ENCODE peak calls at places on chromosome 13, in ten cellular contexts. One of them, this sample, is unnamed.

GRCh38 chr13:35700661-35701060 is 224.2 kb upstream of the MAB21L1 start:
- DNase-seq in tibial nerve: no peak
- DNase-seq in left ventricle myocardium inferior: no peak
- DNase-seq in neural progenitor cell: no peak
- DNase-seq in astrocyte: peak; percentile 74
- DNase-seq in sigmoid colon: no peak
- DNase-seq in ovary: no peak
- DNase-seq in A673: no peak
- DNase-seq in spleen: no peak
- DNase-seq in transverse colon: no peak
- DNase-seq in this sample: no peak

GRCh38 chr13:109700176-109700575 is 86.2 kb downstream of the IRS2 start:
- DNase-seq in spleen: no peak
- DNase-seq in tibial nerve: peak; percentile 48
- DNase-seq in left ventricle myocardium inferior: peak; percentile 83
- DNase-seq in astrocyte: peak; percentile 68
- DNase-seq in sigmoid colon: peak; percentile 84
- DNase-seq in ovary: peak; percentile 28
- DNase-seq in transverse colon: peak; percentile 91
- DNase-seq in neural progenitor cell: no peak
- DNase-seq in A673: peak; percentile 97
- DNase-seq in this sample: peak; percentile 46

GRCh38 chr13:113792821-113793717 is 34.0 kb downstream of the TMEM255B start:
- DNase-seq in astrocyte: no peak
- DNase-seq in spleen: peak; percentile 69
- DNase-seq in sigmoid colon: no peak
- DNase-seq in transverse colon: peak; percentile 25
- DNase-seq in left ventricle myocardium inferior: no peak
- DNase-seq in tibial nerve: no peak
- DNase-seq in A673: no peak
- DNase-seq in ovary: no peak
- DNase-seq in neural progenitor cell: no peak
- DNase-seq in this sample: no peak

GRCh38 chr13:48334534-48335127 is 31.1 kb downstream of the RB1 start:
- DNase-seq in tibial nerve: no peak
- DNase-seq in A673: peak; percentile 47
- DNase-seq in ovary: no peak
- DNase-seq in sigmoid colon: no peak
- DNase-seq in transverse colon: no peak
- DNase-seq in spleen: no peak
- DNase-seq in neural progenitor cell: peak; percentile 31
- DNase-seq in astrocyte: peak; percentile 21
- DNase-seq in left ventricle myocardium inferior: no peak
- DNase-seq in this sample: no peak

GRCh38 chr13:73661687-73662425 is 472.3 kb downstream of the KLF12 start:
- DNase-seq in neural progenitor cell: no peak
- DNase-seq in spleen: no peak
- DNase-seq in left ventricle myocardium inferior: no peak
- DNase-seq in ovary: no peak
- DNase-seq in tibial nerve: no peak
- DNase-seq in astrocyte: no peak
- DNase-seq in sigmoid colon: no peak
- DNase-seq in transverse colon: no peak
- DNase-seq in A673: no peak
- DNase-seq in this sample: no peak

GRCh38 chr13:109180905-109181425 is 551.6 kb downstream of the MYO16 start:
- DNase-seq in spleen: no peak
- DNase-seq in ovary: no peak
- DNase-seq in astrocyte: peak; percentile 95
- DNase-seq in transverse colon: no peak
- DNase-seq in sigmoid colon: no peak
- DNase-seq in A673: peak; percentile 79
- DNase-seq in left ventricle myocardium inferior: no peak
- DNase-seq in tibial nerve: no peak
- DNase-seq in neural progenitor cell: no peak
- DNase-seq in this sample: no peak

GRCh38 chr13:86282450-86282849 is 483.2 kb upstream of the SLITRK6 start:
- DNase-seq in A673: no peak
- DNase-seq in left ventricle myocardium inferior: no peak
- DNase-seq in astrocyte: peak; percentile 55
- DNase-seq in neural progenitor cell: no peak
- DNase-seq in sigmoid colon: no peak
- DNase-seq in tibial nerve: no peak
- DNase-seq in transverse colon: no peak
- DNase-seq in spleen: no peak
- DNase-seq in ovary: no peak
- DNase-seq in this sample: no peak

GRCh38 chr13:52455677-52456041 is 381 bp downstream of the CKAP2 start:
- DNase-seq in sigmoid colon: peak; percentile 83
- DNase-seq in tibial nerve: peak; percentile 15
- DNase-seq in spleen: peak; percentile 94
- DNase-seq in neural progenitor cell: peak; percentile 96
- DNase-seq in A673: peak; percentile 83
- DNase-seq in astrocyte: no peak
- DNase-seq in left ventricle myocardium inferior: peak; percentile 65
- DNase-seq in transverse colon: peak; percentile 77
- DNase-seq in ovary: peak; percentile 58
- DNase-seq in this sample: peak; percentile 75

GRCh38 chr13:51179432-51179971 is 42.7 kb upstream of the FAM124A start:
- DNase-seq in tibial nerve: no peak
- DNase-seq in A673: no peak
- DNase-seq in astrocyte: no peak
- DNase-seq in sigmoid colon: no peak
- DNase-seq in spleen: no peak
- DNase-seq in transverse colon: no peak
- DNase-seq in neural progenitor cell: no peak
- DNase-seq in left ventricle myocardium inferior: no peak
- DNase-seq in ovary: no peak
- DNase-seq in this sample: no peak

GRCh38 chr13:51175639-51176038 is 46.6 kb upstream of the FAM124A start:
- DNase-seq in spleen: no peak
- DNase-seq in neural progenitor cell: no peak
- DNase-seq in transverse colon: no peak
- DNase-seq in ovary: no peak
- DNase-seq in astrocyte: no peak
- DNase-seq in left ventricle myocardium inferior: no peak
- DNase-seq in tibial nerve: no peak
- DNase-seq in sigmoid colon: no peak
- DNase-seq in A673: no peak
- DNase-seq in this sample: no peak

GRCh38 chr13:51180853-51181511 is 41.2 kb upstream of the FAM124A start:
- DNase-seq in sigmoid colon: no peak
- DNase-seq in tibial nerve: no peak
- DNase-seq in ovary: no peak
- DNase-seq in neural progenitor cell: no peak
- DNase-seq in A673: no peak
- DNase-seq in left ventricle myocardium inferior: no peak
- DNase-seq in transverse colon: no peak
- DNase-seq in astrocyte: no peak
- DNase-seq in spleen: no peak
- DNase-seq in this sample: no peak

GRCh38 chr13:51177188-51177587 is 45.0 kb upstream of the FAM124A start:
- DNase-seq in neural progenitor cell: no peak
- DNase-seq in transverse colon: no peak
- DNase-seq in A673: no peak
- DNase-seq in ovary: no peak
- DNase-seq in sigmoid colon: no peak
- DNase-seq in tibial nerve: no peak
- DNase-seq in astrocyte: no peak
- DNase-seq in spleen: no peak
- DNase-seq in left ventricle myocardium inferior: no peak
- DNase-seq in this sample: no peak

DNA sequence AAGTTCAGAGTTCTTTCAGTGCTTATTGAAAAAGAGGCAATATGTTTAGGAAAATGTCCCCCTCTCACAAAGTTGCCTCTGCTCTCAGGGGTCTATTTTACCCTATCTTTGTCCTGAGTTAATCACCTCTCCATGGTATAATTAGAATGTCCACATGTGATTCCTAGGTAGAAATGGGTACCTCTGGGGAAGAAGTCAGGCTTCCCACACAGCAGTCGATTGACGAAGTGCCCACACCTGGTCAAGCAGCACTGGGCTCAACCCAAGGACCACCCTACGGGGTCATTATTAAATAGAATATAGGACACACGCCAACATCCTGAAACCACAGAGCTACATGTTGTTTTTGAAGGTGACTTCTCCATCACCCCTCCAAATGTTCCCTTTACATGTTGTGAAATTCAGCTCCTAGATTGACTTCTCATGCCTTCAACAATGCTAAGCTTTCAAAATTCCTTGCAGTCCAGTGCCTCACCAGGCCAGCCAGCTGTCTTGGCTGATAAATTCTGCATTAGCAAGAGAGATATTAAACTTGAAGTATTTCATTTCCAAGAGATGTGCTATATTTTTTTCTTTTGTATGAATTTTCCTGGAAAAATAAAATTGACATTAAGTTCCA is 43.6 kb upstream of the FAM124A start:
- DNase-seq in astrocyte: no peak
- DNase-seq in transverse colon: no peak
- DNase-seq in left ventricle myocardium inferior: no peak
- DNase-seq in sigmoid colon: no peak
- DNase-seq in neural progenitor cell: no peak
- DNase-seq in ovary: no peak
- DNase-seq in A673: no peak
- DNase-seq in tibial nerve: no peak
- DNase-seq in spleen: no peak
- DNase-seq in this sample: no peak
- H3K27ac ChIP-seq in astrocyte: no peak overlapping the region
- H3K27ac ChIP-seq in transverse colon: no peak overlapping the region
- H3K27ac ChIP-seq in left ventricle myocardium inferior: no peak overlapping the region
- H3K27ac ChIP-seq in sigmoid colon: no peak overlapping the region
- H3K27ac ChIP-seq in neural progenitor cell: no peak overlapping the region
- H3K27ac ChIP-seq in ovary: no peak overlapping the region
- H3K27ac ChIP-seq in A673: no peak overlapping the region
- H3K27ac ChIP-seq in tibial nerve: no peak overlapping the region
- H3K27ac ChIP-seq in spleen: no peak overlapping the region
- H3K27ac ChIP-seq in this sample: no peak overlapping the region

GRCh38 chr13:18996627-18997051 is 185.0 kb downstream of the TUBA3C start:
- DNase-seq in astrocyte: no peak
- DNase-seq in neural progenitor cell: no peak
- DNase-seq in transverse colon: no peak
- DNase-seq in left ventricle myocardium inferior: no peak
- DNase-seq in sigmoid colon: no peak
- DNase-seq in A673: no peak
- DNase-seq in spleen: no peak
- DNase-seq in tibial nerve: no peak
- DNase-seq in ovary: no peak
- DNase-seq in this sample: no peak

GRCh38 chr13:18996221-18996620 is 185.4 kb downstream of the TUBA3C start:
- DNase-seq in A673: no peak
- DNase-seq in astrocyte: no peak
- DNase-seq in transverse colon: no peak
- DNase-seq in tibial nerve: no peak
- DNase-seq in ovary: no peak
- DNase-seq in neural progenitor cell: no peak
- DNase-seq in spleen: no peak
- DNase-seq in sigmoid colon: no peak
- DNase-seq in left ventricle myocardium inferior: no peak
- DNase-seq in this sample: no peak

GRCh38 chr13:18995259-18995873 is 186.3 kb downstream of the TUBA3C start:
- DNase-seq in neural progenitor cell: no peak
- DNase-seq in A673: no peak
- DNase-seq in left ventricle myocardium inferior: no peak
- DNase-seq in spleen: no peak
- DNase-seq in sigmoid colon: no peak
- DNase-seq in transverse colon: no peak
- DNase-seq in ovary: no peak
- DNase-seq in astrocyte: no peak
- DNase-seq in tibial nerve: no peak
- DNase-seq in this sample: no peak

GRCh38 chr13:18993884-18994660 is 187.6 kb downstream of the TUBA3C start:
- DNase-seq in transverse colon: no peak
- DNase-seq in tibial nerve: no peak
- DNase-seq in neural progenitor cell: no peak
- DNase-seq in ovary: no peak
- DNase-seq in left ventricle myocardium inferior: no peak
- DNase-seq in A673: no peak
- DNase-seq in astrocyte: no peak
- DNase-seq in sigmoid colon: no peak
- DNase-seq in spleen: no peak
- DNase-seq in this sample: no peak

DNA sequence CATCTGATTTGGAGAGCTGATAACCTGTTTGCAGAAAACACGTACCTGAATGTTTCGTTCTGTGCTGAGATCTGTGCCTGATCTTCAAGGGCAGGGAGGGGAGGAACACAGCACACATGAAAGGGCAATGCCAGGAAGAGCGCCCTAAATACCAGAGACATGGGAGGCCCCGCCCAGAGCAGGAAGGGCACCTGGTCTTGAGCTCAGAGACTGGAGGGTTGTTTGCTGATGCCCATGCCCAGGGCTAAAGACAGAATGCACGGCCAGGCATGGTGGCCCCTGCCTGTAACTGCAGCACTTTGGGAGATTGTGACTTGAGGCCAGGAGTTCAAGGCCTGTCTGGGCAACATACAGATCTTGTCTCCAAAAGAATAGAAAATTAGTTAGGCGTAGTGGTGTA is 183.2 kb downstream of the TUBA3C start:
- DNase-seq in ovary: no peak
- DNase-seq in sigmoid colon: no peak
- DNase-seq in astrocyte: no peak
- DNase-seq in spleen: no peak
- DNase-seq in A673: no peak
- DNase-seq in left ventricle myocardium inferior: no peak
- DNase-seq in transverse colon: no peak
- DNase-seq in tibial nerve: no peak
- DNase-seq in neural progenitor cell: no peak
- DNase-seq in this sample: no peak
- H3K9me3 ChIP-seq in ovary: no peaks in the 10 kb centered on the region
- H3K9me3 ChIP-seq in sigmoid colon: no peaks in the 10 kb centered on the region
- H3K9me3 ChIP-seq in astrocyte: peaks cover 17% of the 10 kb centered on the region
- H3K9me3 ChIP-seq in spleen: peaks cover 6% of the 10 kb centered on the region
- H3K9me3 ChIP-seq in A673: peaks cover 12% of the 10 kb centered on the region
- H3K9me3 ChIP-seq in left ventricle myocardium inferior: peaks cover 46% of the 10 kb centered on the region
- H3K9me3 ChIP-seq in transverse colon: peaks cover 11% of the 10 kb centered on the region
- H3K9me3 ChIP-seq in tibial nerve: no peaks in the 10 kb centered on the region
- H3K9me3 ChIP-seq in neural progenitor cell: peaks cover 22% of the 10 kb centered on the region
- H3K9me3 ChIP-seq in this sample: peaks cover 10% of the 10 kb centered on the region

GRCh38 chr13:20128459-20128927 is 32.4 kb downstream of the GJA3 start:
- DNase-seq in A673: no peak
- DNase-seq in sigmoid colon: peak; percentile 58
- DNase-seq in left ventricle myocardium inferior: no peak
- DNase-seq in transverse colon: peak; percentile 41
- DNase-seq in neural progenitor cell: peak; percentile 51
- DNase-seq in ovary: no peak
- DNase-seq in spleen: no peak
- DNase-seq in astrocyte: no peak
- DNase-seq in tibial nerve: no peak
- DNase-seq in this sample: peak; percentile 38

GRCh38 chr13:20127263-20127562 is 33.6 kb downstream of the GJA3 start:
- DNase-seq in tibial nerve: no peak
- DNase-seq in neural progenitor cell: no peak
- DNase-seq in A673: no peak
- DNase-seq in ovary: no peak
- DNase-seq in spleen: peak; percentile 37
- DNase-seq in astrocyte: no peak
- DNase-seq in transverse colon: no peak
- DNase-seq in sigmoid colon: no peak
- DNase-seq in left ventricle myocardium inferior: no peak
- DNase-seq in this sample: no peak

GRCh38 chr13:20126460-20127262 is 34.2 kb downstream of the GJA3 start:
- DNase-seq in sigmoid colon: peak; percentile 51
- DNase-seq in spleen: peak; percentile 59
- DNase-seq in left ventricle myocardium inferior: no peak
- DNase-seq in astrocyte: no peak
- DNase-seq in transverse colon: no peak
- DNase-seq in neural progenitor cell: no peak
- DNase-seq in A673: no peak
- DNase-seq in ovary: no peak
- DNase-seq in tibial nerve: no peak
- DNase-seq in this sample: no peak

GRCh38 chr13:20129076-20129475 is 31.8 kb downstream of the GJA3 start:
- DNase-seq in left ventricle myocardium inferior: no peak
- DNase-seq in transverse colon: no peak
- DNase-seq in spleen: no peak
- DNase-seq in tibial nerve: no peak
- DNase-seq in astrocyte: no peak
- DNase-seq in A673: no peak
- DNase-seq in neural progenitor cell: no peak
- DNase-seq in sigmoid colon: peak; percentile 35
- DNase-seq in ovary: no peak
- DNase-seq in this sample: no peak

DNA sequence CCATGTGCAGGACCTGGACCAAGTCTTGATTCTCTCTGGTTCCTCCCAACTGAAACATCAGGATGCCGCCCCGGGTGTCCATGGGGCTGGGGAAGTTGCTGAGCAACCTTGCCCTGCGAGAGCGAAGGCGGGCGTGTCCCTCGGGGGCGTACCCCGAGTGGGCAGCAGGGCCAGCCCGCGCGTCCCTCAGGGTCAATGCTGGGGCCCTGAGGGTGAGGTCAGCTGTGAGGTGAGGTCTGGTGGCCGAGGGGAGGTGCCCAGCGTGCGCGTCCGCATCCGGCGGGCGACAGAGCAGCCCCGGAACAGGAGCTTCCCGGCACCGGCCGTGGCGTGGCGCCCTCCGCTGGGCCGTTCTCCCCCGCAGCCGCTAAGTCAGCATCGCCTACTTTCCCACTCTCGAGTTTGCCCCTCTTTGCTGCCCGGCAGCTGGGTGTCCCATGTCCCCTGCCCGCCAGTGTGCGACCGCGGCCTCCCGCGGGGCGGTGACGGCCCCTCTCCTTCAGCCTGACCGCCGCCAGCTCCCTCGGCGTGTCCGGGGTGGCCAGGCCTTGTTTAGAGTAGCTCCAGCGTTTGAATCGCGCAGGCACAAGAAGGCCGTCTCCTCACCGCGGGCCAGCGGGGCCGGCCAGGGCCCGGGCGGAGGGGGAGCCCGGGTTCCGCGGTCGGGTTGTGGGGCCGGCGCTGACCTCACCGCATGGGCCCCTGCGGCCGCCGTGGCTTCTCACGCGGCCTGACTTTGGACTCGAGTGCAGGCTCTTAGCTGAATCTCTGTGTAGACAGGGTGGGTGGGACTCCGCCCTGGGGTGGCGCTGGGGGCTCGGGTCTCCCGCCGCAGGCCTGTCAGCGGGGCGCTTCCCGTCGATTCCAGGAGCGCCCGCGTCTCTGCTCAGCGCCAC is 33.0 kb downstream of the GJA3 start:
- DNase-seq in A673: peak; percentile 48
- DNase-seq in neural progenitor cell: peak; percentile 74
- DNase-seq in sigmoid colon: peak; percentile 82
- DNase-seq in spleen: peak; percentile 82
- DNase-seq in astrocyte: peak; percentile 47
- DNase-seq in transverse colon: peak; percentile 77
- DNase-seq in tibial nerve: peak; percentile 26
- DNase-seq in left ventricle myocardium inferior: peak; percentile 77
- DNase-seq in ovary: peak; percentile 61
- DNase-seq in this sample: peak; percentile 83
- TF ChIP-seq CTCF in A673: peak; percentile 68
- TF ChIP-seq CTCF in neural progenitor cell: peak; percentile 57
- TF ChIP-seq CTCF in sigmoid colon: peak; percentile 15
- TF ChIP-seq CTCF in spleen: no peak
- TF ChIP-seq CTCF in astrocyte: no peak
- TF ChIP-seq CTCF in transverse colon: peak; percentile 42
- TF ChIP-seq CTCF in tibial nerve: peak; percentile 34
- TF ChIP-seq CTCF in left ventricle myocardium inferior: peak; percentile 60
- TF ChIP-seq CTCF in ovary: no peak
- TF ChIP-seq CTCF in this sample: peak; percentile 87

DNA sequence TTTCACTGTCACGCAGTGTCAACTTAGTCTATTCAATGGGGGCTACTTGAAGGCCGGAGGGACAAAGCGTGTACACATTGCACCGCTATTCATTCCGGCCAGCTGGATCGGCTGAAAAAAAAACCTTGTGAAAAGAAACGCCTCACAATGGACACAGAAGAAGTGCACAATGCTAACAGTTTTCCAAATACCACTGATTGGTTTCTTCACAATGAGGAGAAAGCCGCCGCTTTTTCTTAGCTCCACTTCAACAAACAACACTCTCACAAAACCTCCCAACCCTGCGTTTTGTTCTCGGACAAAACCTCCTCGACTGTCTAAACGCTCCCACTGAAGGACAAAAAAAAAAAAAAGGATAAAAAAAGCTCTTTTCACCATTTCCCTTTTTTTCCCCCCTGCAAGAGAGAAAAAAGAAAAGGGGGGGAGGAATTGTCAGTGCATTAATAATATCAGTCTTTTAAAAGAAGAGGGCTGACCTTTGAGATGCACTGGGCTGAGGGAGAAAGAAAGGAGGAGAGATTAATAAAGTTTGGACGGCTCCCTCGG is 5.4 kb downstream of the SOX21 start:
- DNase-seq in ovary: no peak
- DNase-seq in left ventricle myocardium inferior: no peak
- DNase-seq in transverse colon: no peak
- DNase-seq in A673: no peak
- DNase-seq in tibial nerve: no peak
- DNase-seq in neural progenitor cell: peak; percentile 96
- DNase-seq in sigmoid colon: no peak
- DNase-seq in spleen: no peak
- DNase-seq in astrocyte: no peak
- DNase-seq in this sample: no peak
- H3K27ac ChIP-seq in ovary: no peak overlapping the region
- H3K27ac ChIP-seq in left ventricle myocardium inferior: no peak overlapping the region
- H3K27ac ChIP-seq in transverse colon: no peak overlapping the region
- H3K27ac ChIP-seq in A673: no peak overlapping the region
- H3K27ac ChIP-seq in tibial nerve: no peak overlapping the region
- H3K27ac ChIP-seq in neural progenitor cell: peak overlapping the region; percentile 100
- H3K27ac ChIP-seq in sigmoid colon: no peak overlapping the region
- H3K27ac ChIP-seq in spleen: no peak overlapping the region
- H3K27ac ChIP-seq in astrocyte: no peak overlapping the region
- H3K27ac ChIP-seq in this sample: no peak overlapping the region

This sample was measured in WERI-Rb-1.